ENCODE peak calls at places on chromosomes 4 and X, in six cellular contexts. One of them, this sample, is unnamed. For H3K36me3, the result is how much of the 10 kb centered on the place peaks cover.

GRCh38 chrX:122552291-122552800 is 631.7 kb upstream of the GRIA3 start:
- DNase-seq in heart right ventricle: no peak
- DNase-seq in pancreas: no peak
- DNase-seq in mesenchymal stem cell: no peak
- DNase-seq in brain microvascular endothelial cell: no peak
- DNase-seq in neuronal stem cell: no peak
- DNase-seq in this sample: no peak

GRCh38 chrX:20913760-20914159 is 460.5 kb upstream of the CNKSR2 start:
- DNase-seq in brain microvascular endothelial cell: no peak
- DNase-seq in heart right ventricle: no peak
- DNase-seq in mesenchymal stem cell: no peak
- DNase-seq in neuronal stem cell: peak
- DNase-seq in pancreas: no peak
- DNase-seq in this sample: no peak

GRCh38 chrX:32778965-32779364 is 432.4 kb downstream of the DMD start:
- DNase-seq in neuronal stem cell: no peak
- DNase-seq in mesenchymal stem cell: no peak
- DNase-seq in brain microvascular endothelial cell: no peak
- DNase-seq in pancreas: no peak
- DNase-seq in heart right ventricle: no peak
- DNase-seq in this sample: no peak

GRCh38 chrX:101287402-101287801 is 3.7 kb downstream of the TAF7L start:
- DNase-seq in heart right ventricle: no peak
- DNase-seq in brain microvascular endothelial cell: peak
- DNase-seq in neuronal stem cell: peak
- DNase-seq in mesenchymal stem cell: peak
- DNase-seq in pancreas: no peak
- DNase-seq in this sample: no peak

GRCh38 chr4:55363618-55364420 is 17.8 kb downstream of the SRD5A3 start:
- DNase-seq in heart right ventricle: no peak
- DNase-seq in brain microvascular endothelial cell: no peak
- DNase-seq in pancreas: no peak
- DNase-seq in mesenchymal stem cell: no peak
- DNase-seq in neuronal stem cell: no peak
- DNase-seq in this sample: no peak

GRCh38 chrX:3370656-3371055 is 24.2 kb upstream of the MXRA5 start:
- DNase-seq in heart right ventricle: no peak
- DNase-seq in mesenchymal stem cell: no peak
- DNase-seq in brain microvascular endothelial cell: no peak
- DNase-seq in neuronal stem cell: no peak
- DNase-seq in pancreas: no peak
- DNase-seq in this sample: no peak

GRCh38 chr4:105627620-105628019 is 75.2 kb downstream of the ARHGEF38 start:
- DNase-seq in brain microvascular endothelial cell: no peak
- DNase-seq in mesenchymal stem cell: no peak
- DNase-seq in pancreas: no peak
- DNase-seq in neuronal stem cell: no peak
- DNase-seq in heart right ventricle: no peak
- DNase-seq in this sample: no peak

GRCh38 chr4:21949073-21949457 is 493 bp upstream of the KCNIP4 start:
- DNase-seq in mesenchymal stem cell: no peak
- DNase-seq in brain microvascular endothelial cell: no peak
- DNase-seq in pancreas: peak
- DNase-seq in heart right ventricle: peak
- DNase-seq in neuronal stem cell: peak
- DNase-seq in this sample: no peak

GRCh38 chr4:7367361-7367760 is 67.4 kb downstream of the PSAPL1 start:
- DNase-seq in pancreas: no peak
- DNase-seq in heart right ventricle: no peak
- DNase-seq in brain microvascular endothelial cell: no peak
- DNase-seq in neuronal stem cell: no peak
- DNase-seq in mesenchymal stem cell: no peak
- DNase-seq in this sample: no peak

GRCh38 chr4:124542021-124542420 is 170.5 kb downstream of the ANKRD50 start:
- DNase-seq in mesenchymal stem cell: no peak
- DNase-seq in heart right ventricle: no peak
- DNase-seq in neuronal stem cell: no peak
- DNase-seq in brain microvascular endothelial cell: no peak
- DNase-seq in pancreas: no peak
- DNase-seq in this sample: no peak

GRCh38 chrX:100407784-100408642 is 2.1 kb downstream of the PCDH19 start:
- DNase-seq in neuronal stem cell: no peak
- DNase-seq in mesenchymal stem cell: no peak
- DNase-seq in brain microvascular endothelial cell: no peak
- DNase-seq in pancreas: peak
- DNase-seq in heart right ventricle: no peak
- DNase-seq in this sample: no peak

GRCh38 chrX:48575642-48576041 is 1.4 kb downstream of the RBM3 start:
- DNase-seq in neuronal stem cell: no peak
- DNase-seq in pancreas: no peak
- DNase-seq in brain microvascular endothelial cell: no peak
- DNase-seq in heart right ventricle: no peak
- DNase-seq in mesenchymal stem cell: no peak
- DNase-seq in this sample: no peak
- H3K27ac ChIP-seq in neuronal stem cell: no peak
- H3K27ac ChIP-seq in pancreas: no peak
- H3K27ac ChIP-seq in brain microvascular endothelial cell: peak
- H3K27ac ChIP-seq in heart right ventricle: peak
- H3K27ac ChIP-seq in mesenchymal stem cell: no peak
- H3K27ac ChIP-seq in this sample: peak

GRCh38 chr4:82851318-82851717 is 39.6 kb downstream of the SEC31A start:
- DNase-seq in pancreas: no peak
- DNase-seq in brain microvascular endothelial cell: no peak
- DNase-seq in heart right ventricle: no peak
- DNase-seq in mesenchymal stem cell: no peak
- DNase-seq in neuronal stem cell: no peak
- DNase-seq in this sample: no peak

GRCh38 chr4:82850684-82851083 is 40.3 kb downstream of the SEC31A start:
- DNase-seq in pancreas: no peak
- DNase-seq in mesenchymal stem cell: no peak
- DNase-seq in neuronal stem cell: no peak
- DNase-seq in brain microvascular endothelial cell: no peak
- DNase-seq in heart right ventricle: no peak
- DNase-seq in this sample: no peak

GRCh38 chr4:82848706-82849105 is 42.2 kb downstream of the SEC31A start:
- DNase-seq in pancreas: no peak
- DNase-seq in brain microvascular endothelial cell: no peak
- DNase-seq in mesenchymal stem cell: no peak
- DNase-seq in neuronal stem cell: no peak
- DNase-seq in heart right ventricle: no peak
- DNase-seq in this sample: no peak

GRCh38 chr4:82852751-82853053 is 38.3 kb downstream of the SEC31A start:
- DNase-seq in heart right ventricle: no peak
- DNase-seq in mesenchymal stem cell: no peak
- DNase-seq in pancreas: no peak
- DNase-seq in brain microvascular endothelial cell: no peak
- DNase-seq in neuronal stem cell: no peak
- DNase-seq in this sample: no peak

GRCh38 chr4:82851902-82852750 is 38.8 kb downstream of the SEC31A start:
- DNase-seq in brain microvascular endothelial cell: no peak
- DNase-seq in pancreas: no peak
- DNase-seq in mesenchymal stem cell: peak
- DNase-seq in heart right ventricle: no peak
- DNase-seq in neuronal stem cell: peak
- DNase-seq in this sample: no peak
- H3K36me3 ChIP-seq in brain microvascular endothelial cell: half or more
- H3K36me3 ChIP-seq in pancreas: half or more
- H3K36me3 ChIP-seq in mesenchymal stem cell: under half
- H3K36me3 ChIP-seq in heart right ventricle: under half
- H3K36me3 ChIP-seq in neuronal stem cell: half or more
- H3K36me3 ChIP-seq in this sample: half or more

GRCh38 chr4:158121203-158121586 is 51.6 kb downstream of the GASK1B start:
- DNase-seq in pancreas: no peak
- DNase-seq in neuronal stem cell: no peak
- DNase-seq in mesenchymal stem cell: peak
- DNase-seq in heart right ventricle: no peak
- DNase-seq in brain microvascular endothelial cell: peak
- DNase-seq in this sample: peak
- H3K27ac ChIP-seq in pancreas: no peak
- H3K27ac ChIP-seq in neuronal stem cell: no peak
- H3K27ac ChIP-seq in mesenchymal stem cell: peak
- H3K27ac ChIP-seq in heart right ventricle: no peak
- H3K27ac ChIP-seq in brain microvascular endothelial cell: peak
- H3K27ac ChIP-seq in this sample: peak

DNA sequence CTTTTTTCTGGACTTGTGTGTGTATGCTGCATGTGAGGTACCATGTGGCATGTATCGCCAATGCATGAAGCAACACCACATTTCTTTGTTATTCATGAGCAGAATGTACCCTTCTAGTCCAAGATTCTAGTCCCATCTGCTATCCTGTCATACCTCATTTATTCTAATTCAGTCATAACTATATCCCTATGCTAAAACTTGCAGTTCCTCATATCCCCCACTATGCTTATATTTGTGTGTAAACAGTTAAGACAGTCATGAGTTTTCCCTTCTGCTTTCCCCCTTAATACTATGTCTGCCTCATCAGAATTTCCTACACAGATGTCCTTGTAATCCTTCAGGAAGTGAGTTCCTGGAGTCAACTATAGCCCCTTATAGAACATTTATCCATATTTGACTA is 19.7 kb downstream of the OCRL start:
- DNase-seq in pancreas: no peak
- DNase-seq in neuronal stem cell: no peak
- DNase-seq in heart right ventricle: no peak
- DNase-seq in brain microvascular endothelial cell: no peak
- DNase-seq in mesenchymal stem cell: no peak
- DNase-seq in this sample: no peak
- H3K36me3 ChIP-seq in pancreas: under half
- H3K36me3 ChIP-seq in neuronal stem cell: half or more
- H3K36me3 ChIP-seq in heart right ventricle: under half
- H3K36me3 ChIP-seq in brain microvascular endothelial cell: under half
- H3K36me3 ChIP-seq in mesenchymal stem cell: under half
- H3K36me3 ChIP-seq in this sample: under half

GRCh38 chrX:17295788-17296187 is 79.2 kb upstream of the NHS start:
- DNase-seq in neuronal stem cell: no peak
- DNase-seq in pancreas: no peak
- DNase-seq in heart right ventricle: no peak
- DNase-seq in mesenchymal stem cell: no peak
- DNase-seq in brain microvascular endothelial cell: no peak
- DNase-seq in this sample: no peak

GRCh38 chrX:17294561-17294960 is 80.4 kb upstream of the NHS start:
- DNase-seq in brain microvascular endothelial cell: no peak
- DNase-seq in mesenchymal stem cell: no peak
- DNase-seq in neuronal stem cell: no peak
- DNase-seq in pancreas: no peak
- DNase-seq in heart right ventricle: no peak
- DNase-seq in this sample: no peak

GRCh38 chrX:17291141-17291900 is 83.7 kb upstream of the NHS start:
- DNase-seq in brain microvascular endothelial cell: no peak
- DNase-seq in mesenchymal stem cell: no peak
- DNase-seq in heart right ventricle: no peak
- DNase-seq in pancreas: no peak
- DNase-seq in neuronal stem cell: no peak
- DNase-seq in this sample: no peak

GRCh38 chrX:17291998-17292658 is 82.9 kb upstream of the NHS start:
- DNase-seq in pancreas: no peak
- DNase-seq in brain microvascular endothelial cell: no peak
- DNase-seq in mesenchymal stem cell: no peak
- DNase-seq in heart right ventricle: no peak
- DNase-seq in neuronal stem cell: peak
- DNase-seq in this sample: no peak
- H3K27ac ChIP-seq in pancreas: no peak
- H3K27ac ChIP-seq in brain microvascular endothelial cell: no peak
- H3K27ac ChIP-seq in mesenchymal stem cell: no peak
- H3K27ac ChIP-seq in heart right ventricle: no peak
- H3K27ac ChIP-seq in neuronal stem cell: peak
- H3K27ac ChIP-seq in this sample: peak

DNA sequence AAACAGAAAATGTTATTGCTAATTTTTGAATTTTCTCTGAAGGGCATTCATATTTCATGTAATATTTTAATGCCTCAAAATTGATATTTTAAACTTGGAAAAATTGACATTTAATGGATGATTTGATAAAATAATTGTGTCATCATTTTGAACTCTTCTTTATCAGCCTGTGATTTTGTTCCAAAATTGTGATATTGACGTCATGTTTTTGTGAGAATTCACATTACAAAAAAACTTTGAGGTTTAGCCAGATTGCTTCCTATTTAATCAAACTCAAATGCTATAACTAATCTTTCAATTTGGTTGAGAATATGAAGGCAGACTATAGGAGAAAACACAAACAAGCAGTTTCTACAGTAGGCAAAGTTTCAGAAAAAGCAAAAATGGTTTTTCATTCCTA is 137.4 kb downstream of the GRIA2 start:
- DNase-seq in neuronal stem cell: no peak
- DNase-seq in heart right ventricle: no peak
- DNase-seq in brain microvascular endothelial cell: no peak
- DNase-seq in mesenchymal stem cell: no peak
- DNase-seq in pancreas: no peak
- DNase-seq in this sample: no peak
- H3K36me3 ChIP-seq in neuronal stem cell: under half
- H3K36me3 ChIP-seq in heart right ventricle: under half
- H3K36me3 ChIP-seq in brain microvascular endothelial cell: under half
- H3K36me3 ChIP-seq in mesenchymal stem cell: under half
- H3K36me3 ChIP-seq in pancreas: under half
- H3K36me3 ChIP-seq in this sample: under half

GRCh38 chr4:67014592-67014991 is 530.7 kb downstream of the CENPC start:
- DNase-seq in heart right ventricle: no peak
- DNase-seq in neuronal stem cell: no peak
- DNase-seq in pancreas: no peak
- DNase-seq in brain microvascular endothelial cell: no peak
- DNase-seq in mesenchymal stem cell: no peak
- DNase-seq in this sample: no peak

GRCh38 chr4:67020079-67020807 is 525.1 kb downstream of the CENPC start:
- DNase-seq in pancreas: no peak
- DNase-seq in neuronal stem cell: no peak
- DNase-seq in mesenchymal stem cell: peak
- DNase-seq in brain microvascular endothelial cell: no peak
- DNase-seq in heart right ventricle: no peak
- DNase-seq in this sample: no peak

GRCh38 chr4:67019670-67020069 is 525.6 kb downstream of the CENPC start:
- DNase-seq in mesenchymal stem cell: peak
- DNase-seq in neuronal stem cell: no peak
- DNase-seq in pancreas: no peak
- DNase-seq in brain microvascular endothelial cell: no peak
- DNase-seq in heart right ventricle: no peak
- DNase-seq in this sample: no peak
- H3K27ac ChIP-seq in mesenchymal stem cell: no peak
- H3K27ac ChIP-seq in neuronal stem cell: no peak
- H3K27ac ChIP-seq in pancreas: no peak
- H3K27ac ChIP-seq in brain microvascular endothelial cell: peak
- H3K27ac ChIP-seq in heart right ventricle: no peak
- H3K27ac ChIP-seq in this sample: no peak

DNA sequence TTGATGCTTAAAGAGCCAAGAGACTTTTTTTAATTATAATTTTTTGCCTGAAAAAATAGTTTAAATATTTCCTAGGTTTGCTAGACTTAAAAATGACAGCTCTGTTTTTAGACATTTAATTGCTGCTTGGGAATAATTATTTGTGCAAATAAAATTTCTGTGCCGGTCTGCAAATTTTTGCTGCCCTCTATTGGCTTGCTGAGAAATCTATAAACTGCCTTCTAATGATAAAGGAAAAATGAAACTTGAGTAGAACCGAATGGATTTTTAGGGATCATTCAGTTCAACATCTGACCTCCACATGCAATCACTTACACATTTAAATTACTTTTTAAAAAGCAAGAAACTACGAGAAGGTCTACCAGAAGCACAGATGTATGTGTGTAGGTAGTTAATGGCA is 434.0 kb downstream of the FAM133A start:
- DNase-seq in brain microvascular endothelial cell: no peak
- DNase-seq in pancreas: no peak
- DNase-seq in neuronal stem cell: no peak
- DNase-seq in heart right ventricle: no peak
- DNase-seq in mesenchymal stem cell: no peak
- DNase-seq in this sample: no peak
- H3K36me3 ChIP-seq in brain microvascular endothelial cell: under half
- H3K36me3 ChIP-seq in pancreas: under half
- H3K36me3 ChIP-seq in neuronal stem cell: under half
- H3K36me3 ChIP-seq in heart right ventricle: under half
- H3K36me3 ChIP-seq in mesenchymal stem cell: under half
- H3K36me3 ChIP-seq in this sample: under half

This sample was measured in thoracic aorta.